ENCODE peak calls at places on chromosome 10, in seven cellular contexts. P, D, J, Z, C, U and X are unnamed samples.

GRCh38 chr10:63206997-63207952 is 74.1 kb downstream of the NRBF2 start:
- DNase-seq in P (no peak), Z (no peak), J (no peak), D (no peak), U (no peak), C (no peak), X (no peak)

GRCh38 chr10:71433983-71434744 is 37.4 kb downstream of the CDH23 start:
- DNase-seq in D (peak), C (no peak), P (peak), U (no peak), Z (no peak), J (no peak), X (peak)

GRCh38 chr10:3445688-3446087 is 273.1 kb upstream of the PITRM1 start:
- DNase-seq in U (no peak), C (no peak), Z (no peak), D (no peak), P (no peak), J (no peak), X (no peak)

GRCh38 chr10:66784796-66785195 is 141.0 kb upstream of the LRRTM3 start:
- DNase-seq in D (no peak), J (no peak), Z (no peak), U (no peak), C (no peak), P (no peak), X (no peak)

GRCh38 chr10:19915125-19915524 is 98.9 kb downstream of the PLXDC2 start:
- DNase-seq in J (no peak), C (no peak), Z (no peak), D (no peak), U (no peak), P (no peak), X (no peak)

GRCh38 chr10:689433-690226 is at the start of gene DIP2C:
- DNase-seq in J (no peak), C (no peak), Z (no peak), U (peak), D (no peak), P (no peak), X (peak)

GRCh38 chr10:133009218-133009954 is 67.0 kb upstream of the CFAP46 start:
- DNase-seq in J (no peak), P (peak), D (no peak), U (peak), C (no peak), Z (no peak), X (no peak)

GRCh38 chr10:29370612-29371092 is 81.8 kb downstream of the LYZL1 start:
- DNase-seq in Z (no peak), P (no peak), U (no peak), D (no peak), J (no peak), C (no peak), X (no peak)

GRCh38 chr10:30490289-30491000 is 56.5 kb downstream of the MAP3K8 start:
- DNase-seq in J (no peak), P (no peak), Z (no peak), D (no peak), C (no peak), U (no peak), X (no peak)

GRCh38 chr10:97593423-97593822 is 3.9 kb downstream of the C10orf62 start:
- DNase-seq in Z (no peak), P (no peak), D (no peak), J (no peak), U (no peak), C (no peak), X (no peak)

GRCh38 chr10:10032991-10033390 is 984.7 kb upstream of the CELF2 start:
- DNase-seq in J (no peak), C (no peak), Z (no peak), D (no peak), U (no peak), P (no peak), X (no peak)

GRCh38 chr10:61028861-61029361 is 84.9 kb upstream of the RHOBTB1 start:
- DNase-seq in D (no peak), C (no peak), Z (no peak), J (no peak), P (no peak), U (no peak), X (no peak)

GRCh38 chr10:21807162-21807561 is 196.4 kb downstream of the DNAJC1 start:
- DNase-seq in P (no peak), C (no peak), J (no peak), D (no peak), Z (peak), U (no peak), X (peak)

GRCh38 chr10:131973160-131973951 is 8.4 kb downstream of the BNIP3 start:
- DNase-seq in Z (no peak), U (no peak), C (no peak), P (no peak), D (no peak), J (no peak), X (no peak)

GRCh38 chr10:65110029-65110428 is 1588.8 kb downstream of the REEP3 start:
- DNase-seq in D (no peak), C (no peak), P (no peak), U (no peak), J (no peak), Z (no peak), X (no peak)

GRCh38 chr10:79313911-79314439 is 33.3 kb upstream of the PPIF start:
- DNase-seq in P (no peak), C (no peak), Z (no peak), D (no peak), U (no peak), J (no peak), X (no peak)

GRCh38 chr10:124665558-124665957 is 78.6 kb downstream of the FAM53B start:
- DNase-seq in J (no peak), D (no peak), Z (no peak), C (no peak), U (no peak), P (no peak), X (no peak)

GRCh38 chr10:115902596-115902995 is 370.4 kb downstream of the GFRA1 start:
- DNase-seq in C (no peak), J (no peak), Z (no peak), D (no peak), U (no peak), P (no peak), X (no peak)

GRCh38 chr10:24223953-24224352 is 15.0 kb downstream of the KIAA1217 start:
- DNase-seq in C (no peak), J (no peak), P (no peak), Z (no peak), U (no peak), D (no peak), X (no peak)

GRCh38 chr10:98382691-98383101 is 32.3 kb downstream of the PYROXD2 start:
- DNase-seq in D (no peak), P (no peak), U (no peak), Z (no peak), J (no peak), C (no peak), X (no peak)

GRCh38 chr10:109963439-109963838 is 40.1 kb upstream of the XPNPEP1 start:
- DNase-seq in C (no peak), D (no peak), Z (no peak), P (no peak), U (no peak), J (no peak), X (no peak)

GRCh38 chr10:5467634-5468255 is 31.6 kb downstream of the CALML5 start:
- DNase-seq in U (no peak), D (no peak), J (no peak), C (no peak), Z (no peak), P (no peak), X (no peak)

GRCh38 chr10:127456122-127456521 is 93.0 kb upstream of the NPS start:
- DNase-seq in D (no peak), J (no peak), U (no peak), Z (no peak), P (no peak), C (no peak), X (no peak)

GRCh38 chr10:101923212-101923611 is 79.6 kb upstream of the KCNIP2 start:
- DNase-seq in U (no peak), C (no peak), J (no peak), P (no peak), Z (no peak), D (no peak), X (no peak)

GRCh38 chr10:2077231-2077630 is 339.9 kb upstream of the ADARB2 start:
- DNase-seq in Z (no peak), D (no peak), U (no peak), C (no peak), J (no peak), P (no peak), X (no peak)

GRCh38 chr10:50421026-50421719 is 169.9 kb upstream of the ASAH2 start:
- DNase-seq in Z (peak), J (peak), U (no peak), D (peak), C (no peak), P (no peak), X (no peak)

GRCh38 chr10:31121797-31122586 is 90.3 kb upstream of the ZNF438 start:
- DNase-seq in U (no peak), C (no peak), P (no peak), D (no peak), Z (no peak), J (no peak), X (no peak)

GRCh38 chr10:125797999-125798662 is 22.5 kb upstream of the MMP21 start:
- DNase-seq in D (no peak), U (no peak), Z (no peak), J (no peak), P (no peak), C (no peak), X (no peak)

GRCh38 chr10:101655581-101655980 is 39.4 kb downstream of the FBXW4 start:
- DNase-seq in J (no peak), U (no peak), P (no peak), C (no peak), D (no peak), Z (no peak), X (no peak)

GRCh38 chr10:127069436-127069835 is 127.0 kb downstream of the INSYN2A start:
- DNase-seq in U (no peak), Z (no peak), C (no peak), P (no peak), D (no peak), J (no peak), X (no peak)

GRCh38 chr10:75405201-75406143 is 3.9 kb upstream of the ZNF503 start:
- DNase-seq in Z (no peak), J (no peak), P (no peak), U (peak), D (no peak), C (no peak), X (peak)

GRCh38 chr10:17216217-17216900 is 11.7 kb upstream of the VIM start:
- DNase-seq in J (peak), Z (peak), U (no peak), D (no peak), P (no peak), C (peak), X (no peak)

GRCh38 chr10:70122742-70123141 is 9.9 kb downstream of the AIFM2 start:
- DNase-seq in J (no peak), P (no peak), D (no peak), Z (peak), U (no peak), C (no peak), X (no peak)